ENCODE peak calls at places on chromosomes 11 and 22, in ten cellular contexts. A is NCI-H460; U is T-cell; N is NCI-H1105 treated with DMSO at 0.1 percent for 48 hours; T is CD8-positive, alpha-beta memory T cell; D is cardiac septum; V is fibroblast of the conjunctiva; K is fibroblast of mammary gland; H is GM04504; M is A172. L is an unnamed sample.

GRCh38 chr11:77044356-77044755 is 10.2 kb downstream of the B3GNT6 start:
- DNase-seq in K (no peak), A (no peak), D (no peak), M (no peak), T (no peak), N (no peak), H (no peak), U (no peak), V (no peak), L (no peak)

GRCh38 chr11:8717876-8718753 is 35.5 kb downstream of the RPL27A start:
- DNase-seq in V (peak), M (peak), U (no peak), H (no peak), A (no peak), D (no peak), K (peak), N (no peak), T (no peak), L (no peak)

GRCh38 chr11:80724366-80724765 is 1283.5 kb upstream of the TENM4 start:
- DNase-seq in H (no peak), V (no peak), A (no peak), K (no peak), D (no peak), N (no peak), M (no peak), U (no peak), T (no peak), L (no peak)

GRCh38 chr22:36510966-36511881 is 4.4 kb upstream of the FOXRED2 start:
- DNase-seq in U (peak), N (peak), K (peak), T (no peak), D (no peak), V (peak), A (peak), H (no peak), M (peak), L (no peak)

GRCh38 chr11:57800444-57801184 is 39.0 kb downstream of the CTNND1 start:
- DNase-seq in M (peak), A (peak), D (no peak), T (no peak), K (peak), V (peak), N (peak), H (peak), U (no peak), L (peak)

GRCh38 chr22:23675502-23676415 is 15.1 kb upstream of the RGL4 start:
- DNase-seq in V (no peak), K (no peak), H (no peak), D (peak), A (no peak), N (no peak), T (no peak), U (no peak), M (peak), L (no peak)

GRCh38 chr11:113147249-113147648 is 167.1 kb upstream of the TTC12 start:
- DNase-seq in M (no peak), K (no peak), V (no peak), N (no peak), T (no peak), A (no peak), H (no peak), U (no peak), D (no peak), L (no peak)

GRCh38 chr22:36772451-36772850 is 3.5 kb downstream of the IFT27 start:
- DNase-seq in N (no peak), T (no peak), D (no peak), H (no peak), K (no peak), U (no peak), A (no peak), V (no peak), M (no peak), L (no peak)

GRCh38 chr11:126797801-126798200 is 202.8 kb downstream of the KIRREL3 start:
- DNase-seq in K (no peak), H (no peak), N (no peak), T (no peak), M (no peak), D (no peak), U (no peak), A (no peak), V (no peak), L (no peak)

GRCh38 chr11:65435981-65436411 is 13.4 kb downstream of the NEAT1 start:
- DNase-seq in U (no peak), N (no peak), A (no peak), V (no peak), K (peak), H (peak), D (peak), T (no peak), M (peak), L (no peak)

GRCh38 chr11:126561327-126561893 is 205.9 kb downstream of the ST3GAL4 start:
- DNase-seq in N (no peak), A (peak), T (no peak), D (no peak), H (peak), V (peak), M (peak), U (no peak), K (peak), L (peak)

GRCh38 chr11:123304828-123305530 is 109.9 kb upstream of the CLMP start:
- DNase-seq in V (no peak), U (no peak), T (no peak), D (no peak), A (no peak), H (no peak), M (no peak), K (no peak), N (peak), L (no peak)

GRCh38 chr11:65206901-65207300 is 25.2 kb downstream of the CAPN1 start:
- DNase-seq in D (peak), K (no peak), H (no peak), U (no peak), N (no peak), A (no peak), V (no peak), T (no peak), M (no peak), L (no peak)

GRCh38 chr11:91560434-91560833 is 664.2 kb upstream of the FAT3 start:
- DNase-seq in D (no peak), K (no peak), U (no peak), A (no peak), V (no peak), T (no peak), M (no peak), N (no peak), H (no peak), L (no peak)

GRCh38 chr11:123650901-123651300 is 3.5 kb downstream of the SCN3B start:
- DNase-seq in N (no peak), K (no peak), H (no peak), U (no peak), M (no peak), D (no peak), A (no peak), V (no peak), T (no peak), L (no peak)

GRCh38 chr11:65225284-65226102 is 36.3 kb upstream of the POLA2 start:
- DNase-seq in M (no peak), N (no peak), V (peak), U (peak), T (peak), A (peak), D (peak), K (peak), H (peak), L (peak)

GRCh38 chr11:65316311-65316978 is 1.8 kb downstream of the CDC42EP2 start:
- DNase-seq in V (peak), U (no peak), D (no peak), H (peak), T (no peak), A (no peak), M (peak), K (peak), N (no peak), L (no peak)